ENCODE peak calls at places on chromosomes 13 and 19, in eight cellular contexts. Y is stimulated activated CD8-positive, alpha-beta memory T cell treated with anti-CD3 and anti-CD28 coated beads, Interleukin-4, amount 100 ng/mL, for 24 hours; S is CD4-positive, alpha-beta T cell; F is NCI-H82; O is fibroblast of villous mesenchyme; Q is AG09319; B is head of caudate nucleus; R is stimulated activated CD4-positive, alpha-beta T cell treated with anti-CD3 and anti-CD28 coated beads, Interleukin-1b, Interleukin-23, amount 100 ng/mL, for 1 hour. D is an unnamed sample.

GRCh38 chr19:8510589-8511115 is 3.3 kb downstream of the ZNF414 start:
- DNase-seq in Y (no peak), S (no peak), F (no peak), O (no peak), Q (no peak), B (no peak), R (no peak), D (no peak)

GRCh38 chr19:19402656-19403372 is 2.7 kb upstream of the GATAD2A start:
- DNase-seq in Y (no peak), S (no peak), F (no peak), O (peak), Q (no peak), B (no peak), R (no peak), D (no peak)

GRCh38 chr19:28468701-28469459 is 744.1 kb downstream of the UQCRFS1 start:
- DNase-seq in Y (peak), S (no peak), F (no peak), O (no peak), Q (no peak), B (no peak), R (no peak), D (peak)

GRCh38 chr19:50046649-50047503 is 21.1 kb downstream of the ZNF473 start:
- DNase-seq in Y (peak), S (peak), F (peak), O (peak), Q (no peak), B (peak), R (peak), D (peak)

GRCh38 chr19:58154287-58154678 is 3.7 kb upstream of the ZNF329 start:
- DNase-seq in Y (no peak), S (no peak), F (peak), O (peak), Q (no peak), B (no peak), R (no peak), D (no peak)

GRCh38 chr19:16366433-16367268 is 42.0 kb downstream of the KLF2 start:
- DNase-seq in Y (no peak), S (no peak), F (no peak), O (peak), Q (no peak), B (no peak), R (no peak), D (no peak)

GRCh38 chr19:13132471-13133166 is 14.6 kb downstream of the NACC1 start:
- DNase-seq in Y (no peak), S (no peak), F (no peak), O (no peak), Q (no peak), B (no peak), R (no peak), D (no peak)

GRCh38 chr13:40172149-40172591 is 494.3 kb downstream of the FOXO1 start:
- DNase-seq in Y (no peak), S (no peak), F (no peak), O (no peak), Q (no peak), B (no peak), R (no peak), D (no peak)

GRCh38 chr13:43785681-43786471 is 896 bp downstream of the ENOX1 start:
- DNase-seq in Y (no peak), S (no peak), F (peak), O (peak), Q (no peak), B (peak), R (no peak), D (peak)

GRCh38 chr19:29528350-29528945 is 2.7 kb downstream of the VSTM2B start:
- DNase-seq in Y (peak), S (peak), F (peak), O (peak), Q (peak), B (peak), R (peak), D (peak)

GRCh38 chr13:19818223-19818842 is 35.6 kb upstream of the PSPC1 start:
- DNase-seq in Y (peak), S (peak), F (peak), O (no peak), Q (no peak), B (no peak), R (peak), D (no peak)

GRCh38 chr13:27245610-27246009 is 5.7 kb upstream of the RPL21 start:
- DNase-seq in Y (no peak), S (no peak), F (no peak), O (no peak), Q (no peak), B (no peak), R (no peak), D (no peak)

GRCh38 chr19:15841875-15842569 is 26.6 kb upstream of the OR10H1 start:
- DNase-seq in Y (no peak), S (no peak), F (no peak), O (no peak), Q (no peak), B (no peak), R (no peak), D (no peak)